ENCODE peak calls at places on chromosomes 2 and 18, in ten cellular contexts. E is GM20000, I is cardiac muscle cell, G is cardiac fibroblast, R is transverse colon, A is pancreas, S is spleen, D is endothelial cell of umbilical vein, M is endothelial cell, Y is BJ. K is an unnamed sample.

GRCh38 chr2:19911799-19912509 is 10.2 kb upstream of the TTC32 start:
- DNase-seq in E (no peak), I (no peak), Y (peak), A (no peak), S (no peak), D (no peak), M (no peak), G (peak), R (no peak), K (no peak)

GRCh38 chr2:216057688-216058193 is 23.9 kb downstream of the PECR start:
- DNase-seq in R (peak), S (peak), E (peak), I (no peak), Y (peak), M (no peak), D (no peak), G (peak), A (peak), K (no peak)

GRCh38 chr2:10733584-10733958 is 12.1 kb downstream of the ATP6V1C2 start:
- DNase-seq in S (peak), I (peak), M (no peak), R (no peak), Y (no peak), E (no peak), A (no peak), D (no peak), G (no peak), K (no peak)

GRCh38 chr2:226554726-226555125 is 244.9 kb downstream of the IRS1 start:
- DNase-seq in D (no peak), I (no peak), Y (peak), E (no peak), R (no peak), M (no peak), A (no peak), G (no peak), S (no peak), K (no peak)

GRCh38 chr2:52356560-52356959 is 1324.6 kb upstream of the NRXN1 start:
- DNase-seq in Y (no peak), G (no peak), R (no peak), E (no peak), I (no peak), A (no peak), M (no peak), S (no peak), D (no peak), K (no peak)

GRCh38 chr2:239399404-239399999 is 1.3 kb downstream of the HDAC4 start:
- DNase-seq in E (no peak), M (no peak), I (peak), G (peak), R (peak), Y (no peak), D (peak), A (peak), S (peak), K (no peak)

GRCh38 chr2:159317392-159318088 is 31.0 kb upstream of the WDSUB1 start:
- DNase-seq in G (no peak), A (no peak), M (no peak), Y (no peak), S (no peak), R (no peak), D (no peak), I (no peak), E (no peak), K (no peak)

GRCh38 chr2:240139666-240140393 is 628 bp downstream of the OTOS start:
- DNase-seq in M (no peak), D (no peak), G (no peak), I (peak), E (no peak), Y (no peak), R (no peak), A (no peak), S (peak), K (no peak)

GRCh38 chr18:35497006-35497333 is 790 bp downstream of the INO80C start:
- DNase-seq in I (peak), D (no peak), M (no peak), S (no peak), R (peak), G (peak), A (no peak), Y (no peak), E (no peak), K (no peak)

GRCh38 chr18:60978338-60978737 is 354.9 kb upstream of the CDH20 start:
- DNase-seq in E (no peak), M (no peak), S (no peak), I (no peak), D (peak), R (no peak), G (peak), A (no peak), Y (no peak), K (no peak)

GRCh38 chr2:22281033-22281432 is 1103.9 kb upstream of the KLHL29 start:
- DNase-seq in D (no peak), I (peak), A (no peak), S (no peak), E (no peak), G (peak), Y (peak), M (no peak), R (no peak), K (no peak)

GRCh38 chr18:10687161-10687925 is 161.5 kb downstream of the NAPG start:
- DNase-seq in G (no peak), Y (no peak), R (no peak), A (no peak), I (no peak), S (no peak), M (no peak), D (no peak), E (no peak), K (no peak)

GRCh38 chr18:50194623-50195532 is at the start of gene MYO5B:
- DNase-seq in A (peak), M (peak), R (peak), S (peak), Y (no peak), G (no peak), D (no peak), I (peak), E (peak), K (no peak)

DNA sequence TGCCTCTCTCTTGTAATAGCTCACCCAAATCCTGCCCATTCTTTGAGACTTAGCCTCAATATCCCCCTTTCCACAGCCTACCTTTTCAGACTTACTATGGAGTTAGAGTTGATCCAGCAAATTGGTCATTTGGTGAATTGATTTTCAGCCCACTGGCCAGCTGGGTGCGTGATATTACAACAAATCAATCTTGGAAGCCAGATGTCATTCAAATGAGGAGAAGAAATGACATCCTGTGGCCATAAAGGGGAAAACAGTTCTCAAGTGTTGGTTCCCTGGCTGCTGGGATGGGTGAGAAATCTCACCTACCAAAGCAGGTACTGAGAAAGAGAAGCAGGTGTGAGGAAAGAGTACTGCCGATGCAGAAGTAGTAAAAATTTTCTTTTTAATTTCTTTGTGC is 36.7 kb upstream of the FOXI3 start:
- DNase-seq in S (no peak), Y (no peak), R (no peak), D (no peak), G (no peak), A (no peak), M (no peak), I (no peak), E (no peak), K (no peak)
- TF ChIP-seq CTCF in S (no peak), Y (no peak), R (no peak), D (no peak), G (no peak), A (no peak), M (no peak), I (no peak), E (no peak), K (no peak)

GRCh38 chr18:7755753-7756475 is 188.8 kb downstream of the PTPRM start:
- DNase-seq in R (no peak), E (no peak), Y (no peak), G (peak), M (no peak), I (no peak), A (no peak), D (peak), S (no peak), K (peak)
- TF ChIP-seq CTCF in R (no peak), E (no peak), Y (peak), G (peak), M (no peak), I (peak), A (no peak), D (peak), S (no peak), K (peak)

DNA sequence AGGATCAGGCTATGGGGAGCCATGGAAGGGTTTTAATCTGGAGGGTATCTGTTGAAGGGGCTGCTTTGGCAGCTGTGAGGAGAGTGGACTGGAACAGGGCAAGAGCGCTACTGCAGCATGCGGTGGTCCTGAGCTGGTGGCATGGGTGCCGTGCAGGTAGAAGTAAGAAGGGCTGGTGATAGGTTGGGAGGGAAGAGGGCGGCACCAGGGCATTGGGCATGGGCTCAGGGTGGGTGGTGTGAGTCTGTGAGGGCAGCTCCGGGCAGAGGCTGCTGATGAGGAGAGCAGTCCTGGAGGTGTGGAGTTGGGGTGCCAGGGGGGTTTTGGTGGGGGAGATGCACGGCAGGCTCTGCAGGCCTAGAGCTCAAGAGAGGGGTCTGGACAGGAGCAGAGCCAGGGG is 2.1 kb downstream of the ACTG2 start:
- DNase-seq in R (no peak), G (no peak), A (no peak), M (no peak), E (no peak), Y (no peak), S (no peak), I (no peak), D (no peak), K (no peak)
- TF ChIP-seq CTCF in R (no peak), G (no peak), A (no peak), M (no peak), E (no peak), Y (no peak), S (no peak), I (no peak), D (no peak), K (no peak)

GRCh38 chr2:135600915-135601314 is 69.6 kb downstream of the R3HDM1 start:
- DNase-seq in Y (no peak), G (peak), E (no peak), D (peak), R (no peak), I (no peak), S (no peak), A (no peak), M (no peak), K (no peak)
- TF ChIP-seq CTCF in Y (no peak), G (no peak), E (no peak), D (no peak), R (no peak), I (peak), S (no peak), A (no peak), M (no peak), K (peak)

K was measured in AG09319.